ENCODE peak calls at places on chromosomes 16 and 17, in four cellular contexts. Y, Q, G and K are unnamed samples.

GRCh38 chr17:82696916-82697807 is 1.3 kb downstream of the RAB40B start:
- DNase-seq in Y (no peak), Q (no peak), G (no peak), K (no peak)

GRCh38 chr16:55661842-55662479 is 6.2 kb downstream of the SLC6A2 start:
- DNase-seq in Y (no peak), Q (no peak), G (no peak), K (no peak)

GRCh38 chr17:35804658-35805192 is 4.6 kb upstream of the TAF15 start:
- DNase-seq in Y (peak; percentile 48), Q (peak; percentile 65), G (peak; percentile 51), K (peak; percentile 69)

GRCh38 chr17:19876524-19877161 is 8.9 kb upstream of the ULK2 start:
- DNase-seq in Y (no peak), Q (no peak), G (no peak), K (no peak)

GRCh38 chr16:3577302-3577752 is at the start of gene NLRC3:
- DNase-seq in Y (no peak), Q (no peak), G (no peak), K (no peak)

GRCh38 chr17:48541574-48542113 is 3.3 kb downstream of the HOXB2 start:
- DNase-seq in Y (no peak), Q (peak; percentile 53), G (no peak), K (no peak)

GRCh38 chr17:77622627-77623026 is 335.9 kb upstream of the TNRC6C start:
- DNase-seq in Y (no peak), Q (no peak), G (no peak), K (no peak)

GRCh38 chr17:58969156-58969555 is 137.5 kb downstream of the TRIM37 start:
- DNase-seq in Y (no peak), Q (no peak), G (no peak), K (no peak)

GRCh38 chr16:86733526-86734254 is 155.3 kb downstream of the FOXL1 start:
- DNase-seq in Y (no peak), Q (no peak), G (no peak), K (no peak)

GRCh38 chr17:39473310-39473709 is 12.0 kb downstream of the CDK12 start:
- DNase-seq in Y (no peak), Q (no peak), G (no peak), K (no peak)

GRCh38 chr16:89482087-89482823 is 8.1 kb downstream of the ANKRD11 start:
- DNase-seq in Y (no peak), Q (no peak), G (no peak), K (no peak)

GRCh38 chr17:77645441-77646430 is 312.8 kb upstream of the TNRC6C start:
- DNase-seq in Y (no peak), Q (no peak), G (no peak), K (no peak)

GRCh38 chr16:48492131-48492530 is 106.9 kb upstream of the SIAH1 start:
- DNase-seq in Y (no peak), Q (no peak), G (no peak), K (no peak)

GRCh38 chr17:8190506-8190905 is 526 bp upstream of the BORCS6 start:
- DNase-seq in Y (no peak), Q (no peak), G (no peak), K (no peak)

GRCh38 chr16:69830534-69831211 is 68.5 kb downstream of the WWP2 start:
- DNase-seq in Y (no peak), Q (no peak), G (no peak), K (no peak)

GRCh38 chr16:50594332-50595260 is 46.4 kb downstream of the NKD1 start:
- DNase-seq in Y (no peak), Q (no peak), G (no peak), K (no peak)

GRCh38 chr16:57693539-57693938 is 1.1 kb upstream of the DRC7 start:
- DNase-seq in Y (no peak), Q (no peak), G (no peak), K (no peak)

DNA sequence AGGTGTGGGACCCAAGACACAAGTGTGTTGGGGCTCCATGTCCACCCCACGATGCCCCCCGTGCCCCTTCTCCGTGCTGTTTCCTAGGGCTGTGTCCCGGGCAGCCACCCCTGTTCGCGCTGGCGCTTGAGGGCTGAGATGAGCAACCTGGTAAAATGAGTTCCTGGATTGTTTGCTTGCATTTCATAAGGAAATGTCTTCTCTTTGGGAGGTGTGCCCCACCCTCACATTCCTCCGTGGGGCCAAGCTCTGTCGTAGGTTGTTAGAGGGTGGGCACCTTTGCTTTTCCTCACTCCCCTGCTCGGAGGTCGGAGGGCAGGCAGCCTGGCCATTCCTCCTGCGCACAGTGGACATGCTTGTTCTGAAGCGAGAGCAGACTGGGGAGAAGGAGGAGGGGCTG is 171.3 kb upstream of the CHMP6 start:
- DNase-seq in Y (no peak), Q (no peak), G (no peak), K (no peak)
- TF ChIP-seq SPI1 in Y (no peak), Q (no peak), G (no peak), K (no peak)

GRCh38 chr17:22512057-22512456 is 819.7 kb downstream of the KCNJ18 start:
- DNase-seq in Y (no peak), Q (no peak), G (no peak), K (no peak)
- TF ChIP-seq SPI1 in Y (no peak), Q (no peak), G (no peak), K (no peak)

DNA sequence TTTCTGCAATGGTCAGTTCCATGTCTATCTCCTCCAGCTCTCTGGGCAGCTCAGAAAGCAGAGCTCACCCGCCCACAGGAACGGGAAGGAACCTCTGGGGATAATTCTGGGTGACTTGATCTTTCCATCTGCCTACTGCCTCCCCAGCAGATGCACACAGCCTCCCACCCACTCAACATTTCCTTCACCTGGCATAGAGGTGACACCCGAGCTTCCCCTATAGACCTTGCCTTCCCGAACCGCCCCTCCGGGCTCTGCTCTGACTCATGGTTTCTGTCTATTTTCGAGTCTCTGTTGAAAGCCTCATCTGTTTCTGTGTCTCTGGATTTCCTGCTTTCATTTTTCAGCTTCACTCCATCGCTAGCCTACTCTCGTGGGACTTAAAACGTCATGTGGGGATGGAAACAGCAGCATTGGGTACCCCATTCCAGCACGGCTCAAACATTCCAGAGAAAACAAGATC is 11.4 kb downstream of the GGA3 start:
- DNase-seq in Y (peak; percentile 79), Q (no peak), G (no peak), K (peak; percentile 71)
- TF ChIP-seq SPI1 in Y (no peak), Q (no peak), G (no peak), K (no peak)

GRCh38 chr17:67491009-67491677 is 114.1 kb downstream of the PITPNC1 start:
- DNase-seq in Y (no peak), Q (no peak), G (peak; percentile 93), K (no peak)
- TF ChIP-seq SPI1 in Y (no peak), Q (no peak), G (no peak), K (no peak)

GRCh38 chr16:11306997-11307638 is 26.0 kb upstream of the PRM1 start:
- DNase-seq in Y (no peak), Q (no peak), G (peak; percentile 85), K (no peak)
- TF ChIP-seq SPI1 in Y (no peak), Q (no peak), G (peak; percentile 62), K (no peak)

GRCh38 chr17:20989991-20990855 is 52.6 kb downstream of the USP22 start:
- DNase-seq in Y (no peak), Q (no peak), G (no peak), K (no peak)

GRCh38 chr17:20988001-20988641 is 54.7 kb downstream of the USP22 start:
- DNase-seq in Y (no peak), Q (no peak), G (no peak), K (no peak)

GRCh38 chr17:20989481-20989880 is 53.3 kb downstream of the USP22 start:
- DNase-seq in Y (no peak), Q (no peak), G (no peak), K (no peak)

GRCh38 chr17:20987511-20987910 is 55.3 kb downstream of the USP22 start:
- DNase-seq in Y (no peak), Q (no peak), G (no peak), K (no peak)

DNA sequence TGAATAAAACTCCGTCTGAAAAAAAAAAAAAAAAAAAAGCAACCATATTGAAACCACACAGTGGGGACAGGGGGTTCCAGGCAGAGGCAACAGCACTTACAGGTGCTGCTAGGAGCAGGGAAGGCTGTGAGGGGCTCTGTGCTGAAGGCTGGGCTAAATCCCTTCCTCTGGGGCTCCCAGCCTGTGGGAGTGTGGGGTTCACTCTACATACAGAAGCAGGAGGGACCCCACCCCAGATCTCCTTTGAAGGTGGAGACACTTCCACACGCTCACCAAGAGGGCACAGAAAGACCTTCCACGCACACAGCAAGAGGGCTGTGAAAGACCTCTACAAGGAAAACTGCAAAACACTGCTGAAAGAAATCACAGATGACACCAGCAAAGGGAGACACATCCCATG is 53.9 kb downstream of the USP22 start:
- DNase-seq in Y (no peak), Q (no peak), G (no peak), K (no peak)
- TF ChIP-seq SPI1 in Y (no peak), Q (no peak), G (no peak), K (no peak)